ENCODE peak calls at places on chromosomes 6 and 20, in six cellular contexts. Z is T-helper 17 cell; O is pons; W is T47D; F is GM13976; M is stimulated activated CD4-positive, alpha-beta T cell treated with anti-CD3 and anti-CD28 coated beads, Interleukin-4, amount 100 ng/mL, for 24 hours. G is an unnamed sample.
A peak's percentile ranks its signal among the peaks of the same experiment; 100 is the strongest.

GRCh38 chr6:27251672-27252251 is 4.3 kb downstream of the PRSS16 start:
- DNase-seq in Z (peak; percentile 49), O (no peak), W (peak; percentile 96), F (peak; percentile 95), M (peak; percentile 66), G (peak; percentile 40)

GRCh38 chr6:114796576-114796975 is 453.8 kb upstream of the HS3ST5 start:
- DNase-seq in Z (no peak), O (no peak), W (no peak), F (no peak), M (no peak), G (no peak)

GRCh38 chr6:50819527-50819905 is 845 bp downstream of the TFAP2B start:
- DNase-seq in Z (no peak), O (no peak), W (peak; percentile 20), F (no peak), M (no peak), G (no peak)

GRCh38 chr20:17530716-17531536 is at the start of gene BFSP1:
- DNase-seq in Z (peak; percentile 30), O (no peak), W (peak; percentile 75), F (peak; percentile 64), M (peak; percentile 44), G (no peak)

GRCh38 chr20:46433051-46433450 is 26.6 kb upstream of the ELMO2 start:
- DNase-seq in Z (no peak), O (no peak), W (no peak), F (no peak), M (no peak), G (no peak)

GRCh38 chr20:14445310-14445709 is 107.9 kb upstream of the FLRT3 start:
- DNase-seq in Z (no peak), O (no peak), W (no peak), F (no peak), M (no peak), G (no peak)

GRCh38 chr20:40160151-40160550 is 528.9 kb downstream of the MAFB start:
- DNase-seq in Z (no peak), O (peak; percentile 82), W (peak; percentile 81), F (peak; percentile 12), M (no peak), G (peak; percentile 7)

GRCh38 chr6:41546475-41546865 is 289 bp downstream of the FOXP4 start:
- DNase-seq in Z (peak; percentile 35), O (no peak), W (peak; percentile 75), F (no peak), M (peak; percentile 43), G (no peak)

GRCh38 chr6:5665173-5665572 is 341.6 kb downstream of the NRN1 start:
- DNase-seq in Z (no peak), O (no peak), W (no peak), F (no peak), M (peak; percentile 6), G (no peak)